ENCODE peak calls at places on chromosomes 3 and 15, in seven cellular contexts. One of them, this sample, is unnamed.

GRCh38 chr15:70605606-70606410 is 157.6 kb downstream of the UACA start:
- DNase-seq in NCI-H1105: peak
- DNase-seq in AG08396: peak
- DNase-seq in AML-193: no peak
- DNase-seq in NCI-H1092: peak
- DNase-seq in stimulated activated CD8-positive, alpha-beta memory T cell treated with anti-CD3 and anti-CD28 coated beads, Interleukin-4, amount 100 ng/mL, for 4 hours: no peak
- DNase-seq in HT1080: peak
- DNase-seq in this sample: peak

GRCh38 chr3:42755681-42756578 is 17.1 kb downstream of the CCDC13 start:
- DNase-seq in NCI-H1105: no peak
- DNase-seq in AG08396: peak
- DNase-seq in AML-193: peak
- DNase-seq in NCI-H1092: no peak
- DNase-seq in stimulated activated CD8-positive, alpha-beta memory T cell treated with anti-CD3 and anti-CD28 coated beads, Interleukin-4, amount 100 ng/mL, for 4 hours: no peak
- DNase-seq in HT1080: peak
- DNase-seq in this sample: peak

GRCh38 chr15:70902105-70902504 is 9.5 kb downstream of the LRRC49 start:
- DNase-seq in NCI-H1105: no peak
- DNase-seq in AG08396: peak
- DNase-seq in AML-193: no peak
- DNase-seq in NCI-H1092: no peak
- DNase-seq in stimulated activated CD8-positive, alpha-beta memory T cell treated with anti-CD3 and anti-CD28 coated beads, Interleukin-4, amount 100 ng/mL, for 4 hours: no peak
- DNase-seq in HT1080: peak
- DNase-seq in this sample: peak

GRCh38 chr15:71780349-71780976 is 29.9 kb upstream of the NR2E3 start:
- DNase-seq in NCI-H1105: peak
- DNase-seq in AG08396: peak
- DNase-seq in AML-193: peak
- DNase-seq in NCI-H1092: no peak
- DNase-seq in stimulated activated CD8-positive, alpha-beta memory T cell treated with anti-CD3 and anti-CD28 coated beads, Interleukin-4, amount 100 ng/mL, for 4 hours: no peak
- DNase-seq in HT1080: peak
- DNase-seq in this sample: peak

GRCh38 chr3:196163212-196163611 is 48.0 kb downstream of the ZDHHC19 start:
- DNase-seq in NCI-H1105: no peak
- DNase-seq in AG08396: no peak
- DNase-seq in AML-193: no peak
- DNase-seq in NCI-H1092: no peak
- DNase-seq in stimulated activated CD8-positive, alpha-beta memory T cell treated with anti-CD3 and anti-CD28 coated beads, Interleukin-4, amount 100 ng/mL, for 4 hours: no peak
- DNase-seq in HT1080: no peak
- DNase-seq in this sample: no peak

GRCh38 chr3:45145681-45146614 is at the start of gene CDCP1:
- DNase-seq in NCI-H1105: peak
- DNase-seq in AG08396: peak
- DNase-seq in AML-193: no peak
- DNase-seq in NCI-H1092: no peak
- DNase-seq in stimulated activated CD8-positive, alpha-beta memory T cell treated with anti-CD3 and anti-CD28 coated beads, Interleukin-4, amount 100 ng/mL, for 4 hours: no peak
- DNase-seq in HT1080: no peak
- DNase-seq in this sample: no peak

GRCh38 chr3:196320110-196320509 is 2.1 kb upstream of the DYNLT2B start:
- DNase-seq in NCI-H1105: no peak
- DNase-seq in AG08396: no peak
- DNase-seq in AML-193: no peak
- DNase-seq in NCI-H1092: no peak
- DNase-seq in stimulated activated CD8-positive, alpha-beta memory T cell treated with anti-CD3 and anti-CD28 coated beads, Interleukin-4, amount 100 ng/mL, for 4 hours: no peak
- DNase-seq in HT1080: no peak
- DNase-seq in this sample: no peak

GRCh38 chr3:62727576-62727975 is 147.6 kb downstream of the CADPS start:
- DNase-seq in NCI-H1105: no peak
- DNase-seq in AG08396: no peak
- DNase-seq in AML-193: no peak
- DNase-seq in NCI-H1092: no peak
- DNase-seq in stimulated activated CD8-positive, alpha-beta memory T cell treated with anti-CD3 and anti-CD28 coated beads, Interleukin-4, amount 100 ng/mL, for 4 hours: no peak
- DNase-seq in HT1080: peak
- DNase-seq in this sample: peak

GRCh38 chr3:73813291-73813977 is 188.7 kb upstream of the PDZRN3 start:
- DNase-seq in NCI-H1105: peak
- DNase-seq in AG08396: no peak
- DNase-seq in AML-193: no peak
- DNase-seq in NCI-H1092: no peak
- DNase-seq in stimulated activated CD8-positive, alpha-beta memory T cell treated with anti-CD3 and anti-CD28 coated beads, Interleukin-4, amount 100 ng/mL, for 4 hours: no peak
- DNase-seq in HT1080: no peak
- DNase-seq in this sample: no peak

GRCh38 chr15:68305420-68305871 is 27.9 kb downstream of the FEM1B start:
- DNase-seq in NCI-H1105: no peak
- DNase-seq in AG08396: no peak
- DNase-seq in AML-193: no peak
- DNase-seq in NCI-H1092: no peak
- DNase-seq in stimulated activated CD8-positive, alpha-beta memory T cell treated with anti-CD3 and anti-CD28 coated beads, Interleukin-4, amount 100 ng/mL, for 4 hours: no peak
- DNase-seq in HT1080: no peak
- DNase-seq in this sample: no peak

GRCh38 chr3:13408890-13409289 is 11.2 kb downstream of the NUP210 start:
- DNase-seq in NCI-H1105: no peak
- DNase-seq in AG08396: no peak
- DNase-seq in AML-193: no peak
- DNase-seq in NCI-H1092: no peak
- DNase-seq in stimulated activated CD8-positive, alpha-beta memory T cell treated with anti-CD3 and anti-CD28 coated beads, Interleukin-4, amount 100 ng/mL, for 4 hours: no peak
- DNase-seq in HT1080: no peak
- DNase-seq in this sample: no peak